ENCODE peak calls at places on chromosomes 13 and 19, in ten cellular contexts. L, O, H, Y, A, U, J, K, X and I are unnamed samples.

GRCh38 chr19:10546817-10547216 is 3.1 kb downstream of the ATG4D start:
- DNase-seq in L (no peak), O (no peak), H (no peak), Y (no peak), A (no peak), U (no peak), J (no peak), K (no peak), X (no peak), I (no peak)

GRCh38 chr19:2820112-2820702 is 539 bp downstream of the ZNF554 start:
- DNase-seq in L (peak; percentile 26), O (no peak), H (no peak), Y (no peak), A (no peak), U (no peak), J (no peak), K (peak; percentile 25), X (no peak), I (no peak)

GRCh38 chr19:33804021-33804799 is 7.5 kb downstream of the KCTD15 start:
- DNase-seq in L (peak; percentile 89), O (no peak), H (peak; percentile 45), Y (no peak), A (no peak), U (no peak), J (no peak), K (no peak), X (no peak), I (no peak)

GRCh38 chr13:65638572-65639168 is 1591.5 kb downstream of the PCDH9 start:
- DNase-seq in L (no peak), O (no peak), H (peak; percentile 33), Y (no peak), A (no peak), U (no peak), J (no peak), K (no peak), X (no peak), I (no peak)

GRCh38 chr19:39355253-39355652 is 13.0 kb downstream of the SAMD4B start:
- DNase-seq in L (no peak), O (no peak), H (peak; percentile 53), Y (no peak), A (no peak), U (no peak), J (no peak), K (no peak), X (no peak), I (no peak)

GRCh38 chr13:29905845-29906244 is 55.4 kb upstream of the UBL3 start:
- DNase-seq in L (peak; percentile 65), O (no peak), H (peak; percentile 33), Y (no peak), A (no peak), U (no peak), J (no peak), K (no peak), X (no peak), I (peak; percentile 72)

GRCh38 chr19:588758-589692 is 656 bp upstream of the HCN2 start:
- DNase-seq in L (no peak), O (no peak), H (peak; percentile 62), Y (peak; percentile 43), A (peak; percentile 80), U (no peak), J (no peak), K (no peak), X (no peak), I (no peak)

GRCh38 chr13:46593403-46593802 is 40.4 kb downstream of the LRCH1 start:
- DNase-seq in L (no peak), O (no peak), H (no peak), Y (peak; percentile 76), A (no peak), U (peak; percentile 64), J (no peak), K (peak; percentile 54), X (no peak), I (no peak)

GRCh38 chr13:100131863-100132574 is 43.1 kb downstream of the PCCA start:
- DNase-seq in L (no peak), O (peak; percentile 45), H (peak; percentile 57), Y (no peak), A (no peak), U (peak; percentile 50), J (no peak), K (peak; percentile 22), X (peak; percentile 5), I (peak; percentile 7)

GRCh38 chr13:99228737-99229691 is 28.4 kb downstream of the UBAC2 start:
- DNase-seq in L (no peak), O (no peak), H (no peak), Y (no peak), A (no peak), U (no peak), J (no peak), K (no peak), X (no peak), I (peak; percentile 44)

GRCh38 chr13:62387642-62388041 is 972.0 kb upstream of the PCDH20 start:
- DNase-seq in L (no peak), O (no peak), H (no peak), Y (no peak), A (no peak), U (no peak), J (no peak), K (no peak), X (no peak), I (peak; percentile 19)

GRCh38 chr13:31046711-31047279 is 114.3 kb downstream of the TEX26 start:
- DNase-seq in L (peak; percentile 70), O (no peak), H (peak; percentile 47), Y (no peak), A (peak; percentile 92), U (no peak), J (no peak), K (no peak), X (no peak), I (no peak)

GRCh38 chr13:97117388-97117910 is 104.7 kb upstream of the MBNL2 start:
- DNase-seq in L (no peak), O (no peak), H (no peak), Y (no peak), A (no peak), U (no peak), J (no peak), K (no peak), X (no peak), I (no peak)

GRCh38 chr13:84649853-84650252 is 767.6 kb upstream of the SLITRK1 start:
- DNase-seq in L (no peak), O (no peak), H (no peak), Y (no peak), A (no peak), U (no peak), J (no peak), K (no peak), X (no peak), I (no peak)

GRCh38 chr13:85772379-85772778 is 26.8 kb downstream of the SLITRK6 start:
- DNase-seq in L (no peak), O (no peak), H (no peak), Y (no peak), A (no peak), U (no peak), J (no peak), K (no peak), X (no peak), I (peak; percentile 16)

GRCh38 chr13:20738616-20739015 is 35.1 kb downstream of the IL17D start:
- DNase-seq in L (no peak), O (no peak), H (no peak), Y (no peak), A (no peak), U (no peak), J (no peak), K (no peak), X (no peak), I (no peak)

GRCh38 chr19:14113762-14114414 is 3.7 kb downstream of the PRKACA start:
- DNase-seq in L (peak; percentile 63), O (no peak), H (peak; percentile 31), Y (peak; percentile 16), A (no peak), U (peak; percentile 57), J (no peak), K (peak; percentile 76), X (no peak), I (peak; percentile 40)

GRCh38 chr19:23817519-23817918 is 58.8 kb upstream of the ZNF681 start:
- DNase-seq in L (peak; percentile 54), O (no peak), H (no peak), Y (peak; percentile 38), A (no peak), U (peak; percentile 14), J (no peak), K (peak; percentile 33), X (no peak), I (peak; percentile 70)

GRCh38 chr19:45462174-45462573 is 5.6 kb upstream of the FOSB start:
- DNase-seq in L (no peak), O (no peak), H (no peak), Y (no peak), A (no peak), U (no peak), J (no peak), K (no peak), X (no peak), I (no peak)

GRCh38 chr13:31012285-31013024 is 80.0 kb downstream of the TEX26 start:
- DNase-seq in L (no peak), O (no peak), H (no peak), Y (no peak), A (no peak), U (no peak), J (no peak), K (no peak), X (no peak), I (peak; percentile 2)

GRCh38 chr13:28394422-28394821 is 100.5 kb downstream of the FLT1 start:
- DNase-seq in L (no peak), O (no peak), H (no peak), Y (no peak), A (no peak), U (no peak), J (no peak), K (no peak), X (no peak), I (no peak)

GRCh38 chr13:82758056-82758455 is 1124.2 kb downstream of the SLITRK1 start:
- DNase-seq in L (no peak), O (no peak), H (no peak), Y (no peak), A (no peak), U (no peak), J (peak; percentile 77), K (no peak), X (no peak), I (no peak)

GRCh38 chr19:48625891-48626327 is 6.6 kb downstream of the SPHK2 start:
- DNase-seq in L (peak; percentile 50), O (no peak), H (no peak), Y (no peak), A (no peak), U (no peak), J (no peak), K (no peak), X (no peak), I (no peak)

GRCh38 chr19:17328517-17329060 is 6.1 kb downstream of the ANO8 start:
- DNase-seq in L (peak; percentile 37), O (no peak), H (no peak), Y (peak; percentile 58), A (no peak), U (no peak), J (no peak), K (no peak), X (no peak), I (no peak)